ENCODE peak calls at places on chromosomes 5 and 9, in six cellular contexts. One of them, this sample, is unnamed.

GRCh38 chr9:136279471-136279870 is 24.4 kb downstream of the CCDC187 start:
- DNase-seq in cardiac fibroblast: no peak
- DNase-seq in T-cell: no peak
- DNase-seq in NCI-H460: no peak
- DNase-seq in iPS-NIHi11: no peak
- DNase-seq in H4: no peak
- DNase-seq in this sample: no peak

GRCh38 chr5:17429353-17429752 is 68.7 kb upstream of the TAF11L2 start:
- DNase-seq in T-cell: no peak
- DNase-seq in H4: no peak
- DNase-seq in cardiac fibroblast: no peak
- DNase-seq in NCI-H460: no peak
- DNase-seq in iPS-NIHi11: no peak
- DNase-seq in this sample: no peak

GRCh38 chr5:71589903-71590302 is 2.8 kb downstream of the MCCC2 start:
- DNase-seq in NCI-H460: no peak
- DNase-seq in H4: no peak
- DNase-seq in T-cell: no peak
- DNase-seq in cardiac fibroblast: no peak
- DNase-seq in iPS-NIHi11: no peak
- DNase-seq in this sample: no peak

GRCh38 chr9:130490981-130491380 is 46.2 kb downstream of the ASS1 start:
- DNase-seq in H4: no peak
- DNase-seq in NCI-H460: no peak
- DNase-seq in cardiac fibroblast: no peak
- DNase-seq in T-cell: no peak
- DNase-seq in iPS-NIHi11: no peak
- DNase-seq in this sample: no peak

GRCh38 chr9:75083188-75083976 is 4.6 kb downstream of the NMRK1 start:
- DNase-seq in cardiac fibroblast: no peak
- DNase-seq in H4: no peak
- DNase-seq in iPS-NIHi11: peak
- DNase-seq in T-cell: peak
- DNase-seq in NCI-H460: no peak
- DNase-seq in this sample: no peak

GRCh38 chr5:57900356-57900944 is 417.8 kb upstream of the ACTBL2 start:
- DNase-seq in T-cell: no peak
- DNase-seq in NCI-H460: no peak
- DNase-seq in iPS-NIHi11: no peak
- DNase-seq in H4: no peak
- DNase-seq in cardiac fibroblast: no peak
- DNase-seq in this sample: no peak

GRCh38 chr5:37738057-37738691 is 101.7 kb downstream of the GDNF start:
- DNase-seq in cardiac fibroblast: peak
- DNase-seq in T-cell: no peak
- DNase-seq in H4: peak
- DNase-seq in NCI-H460: peak
- DNase-seq in iPS-NIHi11: no peak
- DNase-seq in this sample: peak

GRCh38 chr5:156000115-156000514 is 326.8 kb upstream of the SGCD start:
- DNase-seq in H4: no peak
- DNase-seq in cardiac fibroblast: no peak
- DNase-seq in iPS-NIHi11: no peak
- DNase-seq in T-cell: no peak
- DNase-seq in NCI-H460: no peak
- DNase-seq in this sample: no peak

GRCh38 chr9:71209890-71210289 is 88.5 kb upstream of the TRPM3 start:
- DNase-seq in H4: no peak
- DNase-seq in iPS-NIHi11: no peak
- DNase-seq in cardiac fibroblast: no peak
- DNase-seq in NCI-H460: no peak
- DNase-seq in T-cell: no peak
- DNase-seq in this sample: no peak

GRCh38 chr5:157744055-157745011 is 821 bp downstream of the LSM11 start:
- DNase-seq in NCI-H460: no peak
- DNase-seq in cardiac fibroblast: no peak
- DNase-seq in H4: no peak
- DNase-seq in T-cell: peak
- DNase-seq in iPS-NIHi11: peak
- DNase-seq in this sample: no peak

GRCh38 chr5:176873541-176874172 is 25.5 kb downstream of the HK3 start:
- DNase-seq in NCI-H460: no peak
- DNase-seq in T-cell: no peak
- DNase-seq in cardiac fibroblast: no peak
- DNase-seq in H4: no peak
- DNase-seq in iPS-NIHi11: no peak
- DNase-seq in this sample: no peak

GRCh38 chr9:133818444-133818843 is 80.3 kb upstream of the SARDH start:
- DNase-seq in H4: no peak
- DNase-seq in cardiac fibroblast: peak
- DNase-seq in NCI-H460: no peak
- DNase-seq in iPS-NIHi11: no peak
- DNase-seq in T-cell: no peak
- DNase-seq in this sample: no peak

GRCh38 chr5:133565993-133566392 is 46.3 kb downstream of the FSTL4 start:
- DNase-seq in H4: no peak
- DNase-seq in cardiac fibroblast: peak
- DNase-seq in T-cell: no peak
- DNase-seq in NCI-H460: peak
- DNase-seq in iPS-NIHi11: peak
- DNase-seq in this sample: peak